ENCODE peak calls at places on chromosomes 6 and 20, in eight cellular contexts. One of them, this sample, is unnamed.
A peak's percentile ranks its signal among the peaks of the same experiment; 100 is the strongest.

GRCh38 chr6:4270799-4271198 is 135.4 kb upstream of the ECI2 start:
- DNase-seq in lung microvascular endothelial cell: peak; percentile 39
- DNase-seq in astrocyte of the cerebellum: peak; percentile 40
- DNase-seq in stimulated activated CD8-positive, alpha-beta memory T cell treated with anti-CD3 and anti-CD28 coated beads, Interleukin-4, amount 100 ng/mL, for 24 hours: no peak
- DNase-seq in A549: no peak
- DNase-seq in thoracic aorta: no peak
- DNase-seq in activated T-cell treated with anti-CD3 and anti-CD28 coated beads, Interleukin-2, amount 50 U/mL, for 48 hours: no peak
- DNase-seq in AG09309: peak; percentile 13
- DNase-seq in this sample: no peak

GRCh38 chr6:127833336-127833735 is 67.5 kb downstream of the THEMIS start:
- DNase-seq in thoracic aorta: no peak
- DNase-seq in lung microvascular endothelial cell: no peak
- DNase-seq in astrocyte of the cerebellum: no peak
- DNase-seq in A549: no peak
- DNase-seq in stimulated activated CD8-positive, alpha-beta memory T cell treated with anti-CD3 and anti-CD28 coated beads, Interleukin-4, amount 100 ng/mL, for 24 hours: no peak
- DNase-seq in AG09309: no peak
- DNase-seq in activated T-cell treated with anti-CD3 and anti-CD28 coated beads, Interleukin-2, amount 50 U/mL, for 48 hours: no peak
- DNase-seq in this sample: no peak

GRCh38 chr6:32796848-32797776 is 19.7 kb downstream of the HLA-DOB start:
- DNase-seq in AG09309: peak; percentile 7
- DNase-seq in thoracic aorta: peak; percentile 33
- DNase-seq in astrocyte of the cerebellum: peak; percentile 45
- DNase-seq in lung microvascular endothelial cell: peak; percentile 59
- DNase-seq in A549: peak; percentile 34
- DNase-seq in stimulated activated CD8-positive, alpha-beta memory T cell treated with anti-CD3 and anti-CD28 coated beads, Interleukin-4, amount 100 ng/mL, for 24 hours: peak; percentile 63
- DNase-seq in activated T-cell treated with anti-CD3 and anti-CD28 coated beads, Interleukin-2, amount 50 U/mL, for 48 hours: peak; percentile 86
- DNase-seq in this sample: no peak

GRCh38 chr6:165227644-165228329 is 81.6 kb downstream of the C6orf118 start:
- DNase-seq in thoracic aorta: no peak
- DNase-seq in A549: no peak
- DNase-seq in lung microvascular endothelial cell: no peak
- DNase-seq in AG09309: peak; percentile 96
- DNase-seq in activated T-cell treated with anti-CD3 and anti-CD28 coated beads, Interleukin-2, amount 50 U/mL, for 48 hours: no peak
- DNase-seq in astrocyte of the cerebellum: no peak
- DNase-seq in stimulated activated CD8-positive, alpha-beta memory T cell treated with anti-CD3 and anti-CD28 coated beads, Interleukin-4, amount 100 ng/mL, for 24 hours: no peak
- DNase-seq in this sample: peak; percentile 19

GRCh38 chr6:33166811-33167210 is 25.5 kb downstream of the COL11A2 start:
- DNase-seq in astrocyte of the cerebellum: no peak
- DNase-seq in thoracic aorta: no peak
- DNase-seq in activated T-cell treated with anti-CD3 and anti-CD28 coated beads, Interleukin-2, amount 50 U/mL, for 48 hours: no peak
- DNase-seq in A549: no peak
- DNase-seq in AG09309: no peak
- DNase-seq in stimulated activated CD8-positive, alpha-beta memory T cell treated with anti-CD3 and anti-CD28 coated beads, Interleukin-4, amount 100 ng/mL, for 24 hours: no peak
- DNase-seq in lung microvascular endothelial cell: no peak
- DNase-seq in this sample: no peak

GRCh38 chr6:5905431-5906339 is 101.0 kb downstream of the NRN1 start:
- DNase-seq in A549: no peak
- DNase-seq in activated T-cell treated with anti-CD3 and anti-CD28 coated beads, Interleukin-2, amount 50 U/mL, for 48 hours: no peak
- DNase-seq in thoracic aorta: peak; percentile 60
- DNase-seq in AG09309: peak; percentile 86
- DNase-seq in stimulated activated CD8-positive, alpha-beta memory T cell treated with anti-CD3 and anti-CD28 coated beads, Interleukin-4, amount 100 ng/mL, for 24 hours: no peak
- DNase-seq in lung microvascular endothelial cell: peak; percentile 73
- DNase-seq in astrocyte of the cerebellum: peak; percentile 78
- DNase-seq in this sample: no peak

GRCh38 chr20:57384953-57385761 is 6.0 kb upstream of the RBM38 start:
- DNase-seq in lung microvascular endothelial cell: peak; percentile 36
- DNase-seq in astrocyte of the cerebellum: no peak
- DNase-seq in thoracic aorta: no peak
- DNase-seq in AG09309: no peak
- DNase-seq in A549: no peak
- DNase-seq in activated T-cell treated with anti-CD3 and anti-CD28 coated beads, Interleukin-2, amount 50 U/mL, for 48 hours: peak; percentile 13
- DNase-seq in stimulated activated CD8-positive, alpha-beta memory T cell treated with anti-CD3 and anti-CD28 coated beads, Interleukin-4, amount 100 ng/mL, for 24 hours: no peak
- DNase-seq in this sample: no peak

GRCh38 chr20:8790442-8791074 is 278.3 kb upstream of the PLCB4 start:
- DNase-seq in thoracic aorta: no peak
- DNase-seq in stimulated activated CD8-positive, alpha-beta memory T cell treated with anti-CD3 and anti-CD28 coated beads, Interleukin-4, amount 100 ng/mL, for 24 hours: no peak
- DNase-seq in astrocyte of the cerebellum: peak; percentile 34
- DNase-seq in A549: peak; percentile 15
- DNase-seq in activated T-cell treated with anti-CD3 and anti-CD28 coated beads, Interleukin-2, amount 50 U/mL, for 48 hours: peak; percentile 20
- DNase-seq in AG09309: no peak
- DNase-seq in lung microvascular endothelial cell: peak; percentile 60
- DNase-seq in this sample: no peak

GRCh38 chr6:135191508-135192255 is 10.6 kb downstream of the MYB start:
- DNase-seq in thoracic aorta: no peak
- DNase-seq in AG09309: no peak
- DNase-seq in activated T-cell treated with anti-CD3 and anti-CD28 coated beads, Interleukin-2, amount 50 U/mL, for 48 hours: no peak
- DNase-seq in astrocyte of the cerebellum: no peak
- DNase-seq in A549: no peak
- DNase-seq in lung microvascular endothelial cell: no peak
- DNase-seq in stimulated activated CD8-positive, alpha-beta memory T cell treated with anti-CD3 and anti-CD28 coated beads, Interleukin-4, amount 100 ng/mL, for 24 hours: no peak
- DNase-seq in this sample: no peak

GRCh38 chr20:25017257-25017803 is 24.8 kb upstream of the APMAP start:
- DNase-seq in activated T-cell treated with anti-CD3 and anti-CD28 coated beads, Interleukin-2, amount 50 U/mL, for 48 hours: no peak
- DNase-seq in astrocyte of the cerebellum: no peak
- DNase-seq in A549: no peak
- DNase-seq in AG09309: no peak
- DNase-seq in thoracic aorta: no peak
- DNase-seq in lung microvascular endothelial cell: no peak
- DNase-seq in stimulated activated CD8-positive, alpha-beta memory T cell treated with anti-CD3 and anti-CD28 coated beads, Interleukin-4, amount 100 ng/mL, for 24 hours: no peak
- DNase-seq in this sample: no peak

GRCh38 chr6:166313255-166314070 is 5.3 kb upstream of the PRR18 start:
- DNase-seq in thoracic aorta: no peak
- DNase-seq in AG09309: peak; percentile 8
- DNase-seq in lung microvascular endothelial cell: peak; percentile 65
- DNase-seq in activated T-cell treated with anti-CD3 and anti-CD28 coated beads, Interleukin-2, amount 50 U/mL, for 48 hours: peak; percentile 70
- DNase-seq in A549: peak; percentile 31
- DNase-seq in astrocyte of the cerebellum: no peak
- DNase-seq in stimulated activated CD8-positive, alpha-beta memory T cell treated with anti-CD3 and anti-CD28 coated beads, Interleukin-4, amount 100 ng/mL, for 24 hours: peak; percentile 44
- DNase-seq in this sample: no peak

GRCh38 chr6:20414711-20415110 is 13.0 kb downstream of the E2F3 start:
- DNase-seq in A549: no peak
- DNase-seq in astrocyte of the cerebellum: no peak
- DNase-seq in AG09309: no peak
- DNase-seq in stimulated activated CD8-positive, alpha-beta memory T cell treated with anti-CD3 and anti-CD28 coated beads, Interleukin-4, amount 100 ng/mL, for 24 hours: no peak
- DNase-seq in lung microvascular endothelial cell: no peak
- DNase-seq in thoracic aorta: no peak
- DNase-seq in activated T-cell treated with anti-CD3 and anti-CD28 coated beads, Interleukin-2, amount 50 U/mL, for 48 hours: no peak
- DNase-seq in this sample: no peak

GRCh38 chr6:106516629-106517028 is 112.7 kb downstream of the RTN4IP1 start:
- DNase-seq in A549: no peak
- DNase-seq in astrocyte of the cerebellum: no peak
- DNase-seq in AG09309: no peak
- DNase-seq in thoracic aorta: no peak
- DNase-seq in lung microvascular endothelial cell: no peak
- DNase-seq in activated T-cell treated with anti-CD3 and anti-CD28 coated beads, Interleukin-2, amount 50 U/mL, for 48 hours: no peak
- DNase-seq in stimulated activated CD8-positive, alpha-beta memory T cell treated with anti-CD3 and anti-CD28 coated beads, Interleukin-4, amount 100 ng/mL, for 24 hours: no peak
- DNase-seq in this sample: no peak

GRCh38 chr20:37994512-37994911 is 38.7 kb downstream of the TTI1 start:
- DNase-seq in astrocyte of the cerebellum: peak; percentile 67
- DNase-seq in lung microvascular endothelial cell: peak; percentile 80
- DNase-seq in A549: peak; percentile 49
- DNase-seq in stimulated activated CD8-positive, alpha-beta memory T cell treated with anti-CD3 and anti-CD28 coated beads, Interleukin-4, amount 100 ng/mL, for 24 hours: no peak
- DNase-seq in AG09309: no peak
- DNase-seq in activated T-cell treated with anti-CD3 and anti-CD28 coated beads, Interleukin-2, amount 50 U/mL, for 48 hours: no peak
- DNase-seq in thoracic aorta: no peak
- DNase-seq in this sample: no peak

GRCh38 chr6:154721460-154721859 is 11.8 kb upstream of the SCAF8 start:
- DNase-seq in A549: no peak
- DNase-seq in lung microvascular endothelial cell: no peak
- DNase-seq in AG09309: peak; percentile 55
- DNase-seq in thoracic aorta: no peak
- DNase-seq in astrocyte of the cerebellum: peak; percentile 95
- DNase-seq in stimulated activated CD8-positive, alpha-beta memory T cell treated with anti-CD3 and anti-CD28 coated beads, Interleukin-4, amount 100 ng/mL, for 24 hours: no peak
- DNase-seq in activated T-cell treated with anti-CD3 and anti-CD28 coated beads, Interleukin-2, amount 50 U/mL, for 48 hours: no peak
- DNase-seq in this sample: peak; percentile 69

GRCh38 chr6:87645080-87645479 is 55.1 kb downstream of the ORC3 start:
- DNase-seq in thoracic aorta: no peak
- DNase-seq in astrocyte of the cerebellum: no peak
- DNase-seq in A549: no peak
- DNase-seq in stimulated activated CD8-positive, alpha-beta memory T cell treated with anti-CD3 and anti-CD28 coated beads, Interleukin-4, amount 100 ng/mL, for 24 hours: no peak
- DNase-seq in activated T-cell treated with anti-CD3 and anti-CD28 coated beads, Interleukin-2, amount 50 U/mL, for 48 hours: no peak
- DNase-seq in lung microvascular endothelial cell: peak; percentile 47
- DNase-seq in AG09309: no peak
- DNase-seq in this sample: no peak

GRCh38 chr6:34205466-34205865 is 31.2 kb upstream of the HMGA1 start:
- DNase-seq in A549: no peak
- DNase-seq in astrocyte of the cerebellum: no peak
- DNase-seq in stimulated activated CD8-positive, alpha-beta memory T cell treated with anti-CD3 and anti-CD28 coated beads, Interleukin-4, amount 100 ng/mL, for 24 hours: no peak
- DNase-seq in activated T-cell treated with anti-CD3 and anti-CD28 coated beads, Interleukin-2, amount 50 U/mL, for 48 hours: no peak
- DNase-seq in thoracic aorta: no peak
- DNase-seq in AG09309: no peak
- DNase-seq in lung microvascular endothelial cell: peak; percentile 33
- DNase-seq in this sample: no peak

GRCh38 chr6:53306819-53307347 is 41.9 kb downstream of the ELOVL5 start:
- DNase-seq in AG09309: no peak
- DNase-seq in lung microvascular endothelial cell: peak; percentile 62
- DNase-seq in stimulated activated CD8-positive, alpha-beta memory T cell treated with anti-CD3 and anti-CD28 coated beads, Interleukin-4, amount 100 ng/mL, for 24 hours: no peak
- DNase-seq in activated T-cell treated with anti-CD3 and anti-CD28 coated beads, Interleukin-2, amount 50 U/mL, for 48 hours: peak; percentile 55
- DNase-seq in A549: no peak
- DNase-seq in thoracic aorta: no peak
- DNase-seq in astrocyte of the cerebellum: no peak
- DNase-seq in this sample: peak; percentile 87

GRCh38 chr20:57458400-57459160 is 66.4 kb downstream of the CTCFL start:
- DNase-seq in AG09309: peak; percentile 17
- DNase-seq in A549: no peak
- DNase-seq in astrocyte of the cerebellum: no peak
- DNase-seq in activated T-cell treated with anti-CD3 and anti-CD28 coated beads, Interleukin-2, amount 50 U/mL, for 48 hours: no peak
- DNase-seq in thoracic aorta: peak; percentile 36
- DNase-seq in stimulated activated CD8-positive, alpha-beta memory T cell treated with anti-CD3 and anti-CD28 coated beads, Interleukin-4, amount 100 ng/mL, for 24 hours: no peak
- DNase-seq in lung microvascular endothelial cell: no peak
- DNase-seq in this sample: no peak

GRCh38 chr20:11912013-11912663 is 5.6 kb upstream of the BTBD3 start:
- DNase-seq in astrocyte of the cerebellum: no peak
- DNase-seq in lung microvascular endothelial cell: no peak
- DNase-seq in A549: peak; percentile 28
- DNase-seq in thoracic aorta: no peak
- DNase-seq in AG09309: no peak
- DNase-seq in stimulated activated CD8-positive, alpha-beta memory T cell treated with anti-CD3 and anti-CD28 coated beads, Interleukin-4, amount 100 ng/mL, for 24 hours: no peak
- DNase-seq in activated T-cell treated with anti-CD3 and anti-CD28 coated beads, Interleukin-2, amount 50 U/mL, for 48 hours: no peak
- DNase-seq in this sample: no peak

GRCh38 chr6:157921685-157922367 is 59.8 kb upstream of the SYNJ2 start:
- DNase-seq in A549: no peak
- DNase-seq in thoracic aorta: no peak
- DNase-seq in AG09309: peak; percentile 79
- DNase-seq in lung microvascular endothelial cell: no peak
- DNase-seq in activated T-cell treated with anti-CD3 and anti-CD28 coated beads, Interleukin-2, amount 50 U/mL, for 48 hours: no peak
- DNase-seq in stimulated activated CD8-positive, alpha-beta memory T cell treated with anti-CD3 and anti-CD28 coated beads, Interleukin-4, amount 100 ng/mL, for 24 hours: no peak
- DNase-seq in astrocyte of the cerebellum: peak; percentile 22
- DNase-seq in this sample: no peak

GRCh38 chr6:34901930-34902329 is 12.9 kb downstream of the ANKS1A start:
- DNase-seq in A549: no peak
- DNase-seq in stimulated activated CD8-positive, alpha-beta memory T cell treated with anti-CD3 and anti-CD28 coated beads, Interleukin-4, amount 100 ng/mL, for 24 hours: no peak
- DNase-seq in AG09309: no peak
- DNase-seq in thoracic aorta: no peak
- DNase-seq in activated T-cell treated with anti-CD3 and anti-CD28 coated beads, Interleukin-2, amount 50 U/mL, for 48 hours: no peak
- DNase-seq in astrocyte of the cerebellum: no peak
- DNase-seq in lung microvascular endothelial cell: no peak
- DNase-seq in this sample: no peak

GRCh38 chr20:3606021-3606420 is 57.2 kb downstream of the GFRA4 start:
- DNase-seq in thoracic aorta: no peak
- DNase-seq in AG09309: no peak
- DNase-seq in lung microvascular endothelial cell: peak; percentile 23
- DNase-seq in stimulated activated CD8-positive, alpha-beta memory T cell treated with anti-CD3 and anti-CD28 coated beads, Interleukin-4, amount 100 ng/mL, for 24 hours: no peak
- DNase-seq in A549: no peak
- DNase-seq in activated T-cell treated with anti-CD3 and anti-CD28 coated beads, Interleukin-2, amount 50 U/mL, for 48 hours: no peak
- DNase-seq in astrocyte of the cerebellum: no peak
- DNase-seq in this sample: no peak

GRCh38 chr20:20201124-20201523 is 148.8 kb downstream of the CFAP61 start:
- DNase-seq in lung microvascular endothelial cell: no peak
- DNase-seq in activated T-cell treated with anti-CD3 and anti-CD28 coated beads, Interleukin-2, amount 50 U/mL, for 48 hours: no peak
- DNase-seq in astrocyte of the cerebellum: no peak
- DNase-seq in thoracic aorta: no peak
- DNase-seq in A549: no peak
- DNase-seq in stimulated activated CD8-positive, alpha-beta memory T cell treated with anti-CD3 and anti-CD28 coated beads, Interleukin-4, amount 100 ng/mL, for 24 hours: no peak
- DNase-seq in AG09309: no peak
- DNase-seq in this sample: no peak

GRCh38 chr6:52416629-52417151 is 3.5 kb upstream of the EFHC1 start:
- DNase-seq in stimulated activated CD8-positive, alpha-beta memory T cell treated with anti-CD3 and anti-CD28 coated beads, Interleukin-4, amount 100 ng/mL, for 24 hours: no peak
- DNase-seq in A549: peak; percentile 40
- DNase-seq in activated T-cell treated with anti-CD3 and anti-CD28 coated beads, Interleukin-2, amount 50 U/mL, for 48 hours: no peak
- DNase-seq in thoracic aorta: no peak
- DNase-seq in lung microvascular endothelial cell: peak; percentile 75
- DNase-seq in astrocyte of the cerebellum: no peak
- DNase-seq in AG09309: peak; percentile 51
- DNase-seq in this sample: no peak

GRCh38 chr6:45970326-45970725 is 45.3 kb downstream of the CLIC5 start:
- DNase-seq in stimulated activated CD8-positive, alpha-beta memory T cell treated with anti-CD3 and anti-CD28 coated beads, Interleukin-4, amount 100 ng/mL, for 24 hours: no peak
- DNase-seq in lung microvascular endothelial cell: no peak
- DNase-seq in activated T-cell treated with anti-CD3 and anti-CD28 coated beads, Interleukin-2, amount 50 U/mL, for 48 hours: no peak
- DNase-seq in A549: no peak
- DNase-seq in thoracic aorta: no peak
- DNase-seq in astrocyte of the cerebellum: no peak
- DNase-seq in AG09309: no peak
- DNase-seq in this sample: no peak

GRCh38 chr6:43242908-43243648 is at the start of gene TTBK1:
- DNase-seq in stimulated activated CD8-positive, alpha-beta memory T cell treated with anti-CD3 and anti-CD28 coated beads, Interleukin-4, amount 100 ng/mL, for 24 hours: no peak
- DNase-seq in AG09309: no peak
- DNase-seq in A549: no peak
- DNase-seq in astrocyte of the cerebellum: no peak
- DNase-seq in activated T-cell treated with anti-CD3 and anti-CD28 coated beads, Interleukin-2, amount 50 U/mL, for 48 hours: no peak
- DNase-seq in lung microvascular endothelial cell: no peak
- DNase-seq in thoracic aorta: no peak
- DNase-seq in this sample: no peak

GRCh38 chr20:63328026-63328700 is 33.0 kb downstream of the CHRNA4 start:
- DNase-seq in lung microvascular endothelial cell: no peak
- DNase-seq in stimulated activated CD8-positive, alpha-beta memory T cell treated with anti-CD3 and anti-CD28 coated beads, Interleukin-4, amount 100 ng/mL, for 24 hours: no peak
- DNase-seq in activated T-cell treated with anti-CD3 and anti-CD28 coated beads, Interleukin-2, amount 50 U/mL, for 48 hours: no peak
- DNase-seq in thoracic aorta: no peak
- DNase-seq in AG09309: no peak
- DNase-seq in astrocyte of the cerebellum: no peak
- DNase-seq in A549: no peak
- DNase-seq in this sample: no peak

GRCh38 chr6:107121964-107122495 is 6.7 kb upstream of the BEND3 start:
- DNase-seq in A549: no peak
- DNase-seq in AG09309: no peak
- DNase-seq in activated T-cell treated with anti-CD3 and anti-CD28 coated beads, Interleukin-2, amount 50 U/mL, for 48 hours: no peak
- DNase-seq in lung microvascular endothelial cell: no peak
- DNase-seq in thoracic aorta: no peak
- DNase-seq in stimulated activated CD8-positive, alpha-beta memory T cell treated with anti-CD3 and anti-CD28 coated beads, Interleukin-4, amount 100 ng/mL, for 24 hours: no peak
- DNase-seq in astrocyte of the cerebellum: no peak
- DNase-seq in this sample: no peak

This sample was measured in kidney epithelial cell.